ENCODE peak calls at places on chromosome 18, in five cellular contexts. H is IMR-90, B is K562, D is HepG2, M is GM12878. A is an unnamed sample.

GRCh38 chr18:62566199-62566598 is 43.4 kb downstream of the ZCCHC2 start:
- DNase-seq in H (peak; percentile 7), B (no peak), D (peak; percentile 27), M (no peak), A (no peak)

GRCh38 chr18:58207520-58208152 is 163.6 kb downstream of the NEDD4L start:
- DNase-seq in H (no peak), B (no peak), D (no peak), M (no peak), A (no peak)

GRCh38 chr18:48820483-48821250 is 130.1 kb downstream of the SMAD7 start:
- DNase-seq in H (no peak), B (no peak), D (no peak), M (peak; percentile 93), A (no peak)

GRCh38 chr18:24544141-24544498 is 83.7 kb downstream of the HRH4 start:
- DNase-seq in H (peak; percentile 40), B (peak; percentile 42), D (peak; percentile 22), M (no peak), A (peak; percentile 39)

GRCh38 chr18:74457743-74458465 is 796 bp upstream of the DIPK1C start:
- DNase-seq in H (no peak), B (no peak), D (no peak), M (no peak), A (no peak)

GRCh38 chr18:30481871-30482270 is 560.7 kb downstream of the DSC3 start:
- DNase-seq in H (no peak), B (no peak), D (no peak), M (no peak), A (no peak)

GRCh38 chr18:63708650-63709049 is 5.9 kb downstream of the SERPINB11 start:
- DNase-seq in H (peak; percentile 96), B (no peak), D (no peak), M (no peak), A (no peak)

GRCh38 chr18:48264508-48264907 is 144.7 kb downstream of the ZBTB7C start:
- DNase-seq in H (no peak), B (no peak), D (no peak), M (no peak), A (peak; percentile 20)

DNA sequence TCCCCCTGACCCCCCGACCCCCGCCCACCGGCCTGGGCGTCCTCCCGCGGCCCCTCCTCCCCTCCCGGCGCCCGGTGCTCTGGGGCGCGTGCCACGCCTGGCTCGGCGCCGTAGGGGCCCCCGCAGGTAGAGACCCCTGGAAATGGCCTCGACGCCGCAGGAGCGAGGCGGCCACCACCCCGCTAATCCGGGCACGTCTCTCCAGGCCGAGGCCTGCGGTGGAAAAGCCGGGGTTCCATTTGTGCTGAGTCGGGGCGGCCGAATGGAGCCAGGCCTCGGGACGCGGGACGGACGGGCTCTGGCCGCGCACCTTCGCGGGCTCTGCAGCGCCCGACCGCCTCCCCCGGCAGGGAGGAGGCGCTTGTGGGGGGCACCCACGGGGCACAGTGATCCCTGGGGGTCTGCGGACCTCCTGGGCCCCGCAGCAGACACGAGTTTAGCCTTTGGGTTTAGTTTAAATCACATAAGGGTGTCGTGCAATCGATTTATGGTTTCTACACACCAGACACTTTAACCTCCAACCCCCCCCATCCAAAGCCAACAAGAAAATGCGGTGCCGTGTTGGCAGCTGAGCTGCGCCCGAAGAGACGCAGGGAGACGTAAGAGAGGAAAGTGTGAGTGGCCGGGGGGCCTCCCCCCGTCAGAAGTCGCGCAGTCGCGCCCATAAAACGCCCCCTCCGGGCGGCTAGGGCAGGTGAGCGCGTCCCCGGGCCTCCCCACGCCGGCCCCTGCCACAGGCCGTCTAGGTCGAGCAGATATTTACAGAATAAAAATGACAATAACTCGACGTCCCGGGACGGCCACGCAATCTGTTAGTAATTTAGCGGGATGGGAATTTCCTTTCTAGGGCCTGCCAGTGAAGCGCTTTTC is 1.1 kb upstream of the NFATC1 start:
- DNase-seq in H (peak; percentile 49), B (no peak), D (no peak), M (no peak), A (no peak)
- TF ChIP-seq MXI1 in H (no peak), B (no peak), D (no peak), M (no peak), A (no peak)

GRCh38 chr18:9094307-9095226 is 7.9 kb upstream of the NDUFV2 start:
- DNase-seq in H (peak; percentile 94), B (no peak), D (peak; percentile 92), M (no peak), A (no peak)
- TF ChIP-seq MXI1 in H (no peak), B (no peak), D (no peak), M (no peak), A (no peak)

GRCh38 chr18:22349317-22349898 is 68.3 kb downstream of the CTAGE1 start:
- DNase-seq in H (no peak), B (no peak), D (no peak), M (no peak), A (no peak)
- TF ChIP-seq MXI1 in H (no peak), B (no peak), D (no peak), M (no peak), A (no peak)

DNA sequence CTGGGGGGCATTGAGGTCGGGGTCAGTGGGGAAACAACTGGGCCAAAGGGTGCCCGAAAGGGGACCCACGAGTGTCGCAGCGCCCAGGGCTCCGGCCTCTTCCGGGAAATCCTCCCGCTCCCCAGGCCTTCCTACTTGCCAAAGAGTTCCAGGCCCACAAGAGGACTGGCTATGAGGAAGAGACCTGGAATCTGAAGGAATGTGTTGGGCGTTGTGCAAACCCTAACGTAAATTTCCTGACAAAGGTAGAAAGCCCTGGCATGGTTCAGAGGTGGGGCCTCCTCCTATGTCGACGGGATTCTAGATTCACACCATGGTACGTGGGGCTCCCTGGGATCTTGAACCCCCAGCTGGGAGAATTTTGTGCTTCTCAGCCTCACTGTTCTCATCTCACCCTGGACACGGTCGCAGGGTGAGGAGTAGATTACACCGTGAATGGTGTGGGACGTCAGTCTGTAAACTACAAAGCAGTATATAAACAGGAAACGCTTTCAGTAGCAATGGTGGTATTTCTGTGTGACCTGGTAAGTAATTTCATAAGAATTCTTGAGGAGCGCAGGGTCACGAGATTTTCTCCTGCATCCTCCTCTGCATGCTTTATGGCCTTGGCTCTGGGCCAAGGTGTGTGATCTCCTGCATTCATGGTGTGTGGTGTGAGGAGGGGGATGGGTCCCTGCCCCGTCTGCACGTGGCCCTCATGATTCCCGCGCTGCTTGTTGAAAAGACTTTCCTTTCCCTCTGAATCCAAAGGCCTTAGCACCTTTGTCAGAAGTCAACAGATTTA is 868 bp downstream of the HSBP1L1 start:
- DNase-seq in H (peak; percentile 91), B (no peak), D (peak; percentile 79), M (no peak), A (peak; percentile 58)
- TF ChIP-seq MXI1 in H (no peak), B (no peak), D (peak; percentile 20), M (no peak), A (no peak)

GRCh38 chr18:68489018-68489792 is 225.7 kb downstream of the TMX3 start:
- DNase-seq in H (no peak), B (no peak), D (no peak), M (no peak), A (no peak)

GRCh38 chr18:68498185-68498584 is 216.7 kb downstream of the TMX3 start:
- DNase-seq in H (no peak), B (no peak), D (no peak), M (no peak), A (no peak)

GRCh38 chr18:68499141-68499540 is 215.8 kb downstream of the TMX3 start:
- DNase-seq in H (no peak), B (no peak), D (no peak), M (no peak), A (no peak)

GRCh38 chr18:68500551-68500950 is 214.4 kb downstream of the TMX3 start:
- DNase-seq in H (no peak), B (no peak), D (no peak), M (no peak), A (no peak)

DNA sequence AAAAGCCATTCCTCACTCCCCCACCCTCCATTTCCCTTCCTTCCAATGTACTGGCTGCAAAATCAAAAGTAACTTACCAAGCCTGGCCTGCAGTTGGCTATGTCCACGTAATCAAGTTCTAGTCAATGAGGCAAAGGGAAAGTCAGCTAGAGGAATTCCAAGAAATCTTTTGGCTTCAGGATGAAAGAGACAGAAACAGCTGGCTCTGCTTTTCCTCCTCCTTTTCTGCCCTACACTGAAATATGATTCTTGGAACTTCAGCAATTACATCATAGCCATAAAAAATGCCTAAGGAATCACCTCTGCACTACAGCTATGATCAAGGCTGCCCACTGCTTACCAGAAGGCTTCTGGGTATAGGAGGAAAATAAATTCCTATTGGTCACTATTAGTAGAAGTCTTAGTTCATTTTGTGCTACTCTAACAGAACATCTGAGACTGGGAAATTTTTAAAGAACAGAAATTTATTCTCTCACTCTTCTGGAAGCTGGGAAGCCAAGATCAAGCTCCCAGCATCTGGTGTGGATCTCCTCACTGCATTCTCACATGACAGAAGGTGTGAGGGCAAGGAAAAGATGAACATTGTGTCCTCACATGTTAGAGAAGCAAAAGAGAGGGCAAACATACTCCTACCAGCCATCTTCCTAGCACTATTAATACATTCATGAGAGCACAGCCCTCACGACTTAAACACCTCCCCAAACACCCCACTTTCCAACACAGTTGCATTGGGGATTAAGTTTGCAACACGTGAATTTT is 219.9 kb downstream of the TMX3 start:
- DNase-seq in H (peak; percentile 98), B (no peak), D (no peak), M (no peak), A (no peak)
- TF ChIP-seq MXI1 in H (no peak), B (no peak), D (no peak), M (no peak), A (no peak)

DNA sequence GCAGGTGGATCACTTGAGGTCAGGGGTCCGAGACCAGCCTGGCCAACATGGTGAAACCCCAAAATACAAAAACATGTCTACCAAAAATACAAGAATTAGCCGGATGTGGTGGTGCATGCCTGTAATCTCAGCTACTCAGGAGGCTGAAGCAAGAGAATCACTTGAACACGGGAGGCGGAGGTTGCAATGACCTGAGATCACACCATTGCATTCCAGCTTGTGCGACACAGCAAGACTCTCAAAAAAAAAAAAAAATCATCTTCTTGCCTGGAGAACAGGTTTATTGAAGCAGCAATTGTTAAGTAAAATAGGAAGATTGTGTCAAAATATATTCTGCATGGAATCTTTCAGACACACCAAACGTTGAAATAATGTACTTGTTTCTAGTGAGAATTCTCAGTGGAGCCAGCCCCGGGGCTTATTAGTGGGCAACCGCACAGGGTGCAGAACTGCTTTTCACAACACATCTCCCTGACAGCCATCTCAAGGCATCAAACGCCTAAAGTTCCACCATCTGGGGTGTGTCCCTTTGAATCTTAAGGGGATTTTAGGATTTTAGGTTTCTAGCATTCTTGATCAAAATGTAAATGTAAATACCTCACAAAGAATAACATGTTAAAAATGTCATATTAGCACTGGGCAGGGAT is 28.6 kb upstream of the PPP4R1 start:
- DNase-seq in H (no peak), B (no peak), D (no peak), M (no peak), A (no peak)
- TF ChIP-seq MXI1 in H (no peak), B (no peak), D (no peak), M (no peak), A (no peak)

GRCh38 chr18:59919026-59919425 is 19.2 kb downstream of the PMAIP1 start:
- DNase-seq in H (no peak), B (no peak), D (no peak), M (no peak), A (no peak)
- TF ChIP-seq MXI1 in H (no peak), B (no peak), D (no peak), M (no peak), A (no peak)

GRCh38 chr18:33577688-33578370 is at the start of gene ASXL3:
- DNase-seq in H (no peak), B (no peak), D (no peak), M (no peak), A (peak; percentile 91)
- TF ChIP-seq MXI1 in H (no peak), B (no peak), D (no peak), M (no peak), A (no peak)

A was measured in SK-N-SH.